ENCODE peak calls at places on chromosome 21, in four cellular contexts. E, T, V and N are unnamed samples.

GRCh38 chr21:43206231-43207042 is 37.6 kb downstream of the CRYAA start:
- DNase-seq in E (no peak), T (no peak), V (no peak), N (peak)

GRCh38 chr21:43626390-43626789 is 32.9 kb downstream of the HSF2BP start:
- DNase-seq in E (no peak), T (no peak), V (no peak), N (no peak)

GRCh38 chr21:37561941-37562919 is 195.7 kb downstream of the DYRK1A start:
- DNase-seq in E (no peak), T (no peak), V (no peak), N (no peak)

GRCh38 chr21:41411449-41412089 is 14.5 kb upstream of the MX1 start:
- DNase-seq in E (no peak), T (no peak), V (peak), N (no peak)

GRCh38 chr21:24179110-24179509 is 1428.2 kb downstream of the MRPL39 start:
- DNase-seq in E (no peak), T (no peak), V (no peak), N (no peak)

GRCh38 chr21:37087188-37087587 is 14.1 kb downstream of the TTC3 start:
- DNase-seq in E (no peak), T (no peak), V (no peak), N (no peak)

GRCh38 chr21:14981246-14981645 is 83.6 kb downstream of the NRIP1 start:
- DNase-seq in E (no peak), T (no peak), V (no peak), N (no peak)

GRCh38 chr21:43911015-43911934 is 46.3 kb downstream of the AGPAT3 start:
- DNase-seq in E (no peak), T (no peak), V (no peak), N (no peak)

GRCh38 chr21:34836103-34836932 is 167.5 kb downstream of the CLIC6 start:
- DNase-seq in E (no peak), T (no peak), V (peak), N (no peak)

GRCh38 chr21:37224861-37225260 is 42.3 kb downstream of the VPS26C start:
- DNase-seq in E (no peak), T (no peak), V (no peak), N (no peak)

GRCh38 chr21:36860736-36861594 is 105.5 kb downstream of the HLCS start:
- DNase-seq in E (no peak), T (no peak), V (no peak), N (no peak)

GRCh38 chr21:16215193-16215592 is 485.4 kb downstream of the USP25 start:
- DNase-seq in E (no peak), T (no peak), V (no peak), N (no peak)

GRCh38 chr21:39705849-39706248 is 39.1 kb upstream of the IGSF5 start:
- DNase-seq in E (no peak), T (no peak), V (no peak), N (no peak)
- TF ChIP-seq POLR2AphosphoS5 in E (no peak), T (no peak), V (no peak), N (no peak)

GRCh38 chr21:38869946-38870345 is 64.2 kb downstream of the ETS2 start:
- DNase-seq in E (no peak), T (no peak), V (no peak), N (no peak)
- TF ChIP-seq POLR2A in E (no peak), T (no peak), V (no peak), N (no peak)

GRCh38 chr21:26966978-26967913 is at the start of gene ADAMTS5:
- DNase-seq in E (peak), T (no peak), V (peak), N (peak)
- TF ChIP-seq POLR2AphosphoS5 in E (no peak), T (no peak), V (peak), N (no peak)

GRCh38 chr21:21146587-21147373 is 148.6 kb downstream of the NCAM2 start:
- DNase-seq in E (no peak), T (no peak), V (no peak), N (no peak)
- TF ChIP-seq POLR2A in E (no peak), T (no peak), V (no peak), N (no peak)

DNA sequence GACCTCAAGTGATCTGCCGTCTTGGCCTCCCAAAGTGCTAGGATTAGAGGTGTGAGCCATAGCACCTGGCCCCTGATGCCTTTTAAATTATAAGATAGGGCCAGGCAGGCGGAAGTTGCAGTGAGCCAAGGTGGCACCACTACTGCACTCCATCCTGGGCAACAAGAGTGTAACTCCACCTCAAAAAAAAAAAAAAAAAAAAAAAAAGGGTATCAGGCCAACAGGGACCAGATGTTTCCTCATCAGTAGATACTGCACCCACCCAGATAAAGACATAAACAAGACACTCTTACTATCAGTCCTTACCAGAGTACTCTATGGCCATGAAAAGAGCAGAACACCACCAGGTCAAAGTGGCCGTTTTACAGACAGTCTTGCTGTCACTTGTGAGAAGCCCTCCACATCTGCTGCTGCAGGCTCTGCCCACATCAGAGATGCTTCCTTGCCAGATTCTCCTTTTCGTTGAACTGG is 3.3 kb downstream of the C21orf58 start:
- DNase-seq in E (no peak), T (no peak), V (no peak), N (no peak)
- TF ChIP-seq POLR2AphosphoS5 in E (no peak), T (peak), V (no peak), N (no peak)

GRCh38 chr21:33554982-33555344 is 12.1 kb downstream of the SON start:
- DNase-seq in E (no peak), T (no peak), V (no peak), N (no peak)

GRCh38 chr21:33552093-33552998 is 9.5 kb downstream of the SON start:
- DNase-seq in E (no peak), T (no peak), V (no peak), N (no peak)

GRCh38 chr21:33554236-33554981 is 11.6 kb downstream of the SON start:
- DNase-seq in E (no peak), T (no peak), V (no peak), N (no peak)

GRCh38 chr21:33551664-33552063 is 8.8 kb downstream of the SON start:
- DNase-seq in E (no peak), T (no peak), V (no peak), N (no peak)

GRCh38 chr21:33552999-33553598 is 10.3 kb downstream of the SON start:
- DNase-seq in E (no peak), T (no peak), V (no peak), N (no peak)
- TF ChIP-seq POLR2A in E (peak), T (no peak), V (no peak), N (no peak)

GRCh38 chr21:31555741-31556191 is 103.7 kb upstream of the SOD1 start:
- DNase-seq in E (no peak), T (no peak), V (no peak), N (no peak)
- TF ChIP-seq POLR2AphosphoS5 in E (no peak), T (no peak), V (no peak), N (no peak)